ENCODE peak calls at places on chromosome 22, in six cellular contexts. I is stimulated activated CD4-positive, alpha-beta T cell treated with anti-CD3 and anti-CD28 coated beads, Interleukin-12 subunit alpha, Interleukin-12 subunit beta, amount 100 ng/mL, for 4 hours; T is cardiac muscle cell; E is GM04503; R is iris pigment epithelial cell; L is kidney. F is an unnamed sample.

GRCh38 chr22:30308518-30309230 is 18.1 kb downstream of the TBC1D10A start:
- DNase-seq in I (no peak), T (no peak), E (no peak), R (peak), L (no peak), F (peak)

GRCh38 chr22:43901976-43902643 is 10.3 kb upstream of the PNPLA5 start:
- DNase-seq in I (no peak), T (no peak), E (peak), R (peak), L (no peak), F (no peak)

GRCh38 chr22:19147193-19147780 is 2.8 kb downstream of the GSC2 start:
- DNase-seq in I (no peak), T (no peak), E (no peak), R (no peak), L (no peak), F (no peak)

GRCh38 chr22:39821008-39821407 is 72.6 kb downstream of the ENTHD1 start:
- DNase-seq in I (no peak), T (no peak), E (no peak), R (no peak), L (no peak), F (no peak)

GRCh38 chr22:36068776-36069344 is 40.2 kb upstream of the RBFOX2 start:
- DNase-seq in I (no peak), T (no peak), E (no peak), R (no peak), L (no peak), F (no peak)

GRCh38 chr22:19855504-19856409 is 1.1 kb upstream of the GNB1L start:
- DNase-seq in I (peak), T (peak), E (no peak), R (peak), L (peak), F (peak)

GRCh38 chr22:29580200-29580810 is 608 bp downstream of the NIPSNAP1 start:
- DNase-seq in I (no peak), T (no peak), E (no peak), R (no peak), L (no peak), F (no peak)

GRCh38 chr22:29782061-29782845 is 15.1 kb downstream of the UQCR10 start:
- DNase-seq in I (no peak), T (peak), E (no peak), R (peak), L (no peak), F (no peak)

GRCh38 chr22:44782286-44782830 is 30.0 kb downstream of the ARHGAP8 start:
- DNase-seq in I (no peak), T (peak), E (no peak), R (no peak), L (no peak), F (no peak)

GRCh38 chr22:41696714-41697113 is 2.6 kb upstream of the MEI1 start:
- DNase-seq in I (no peak), T (no peak), E (no peak), R (no peak), L (no peak), F (no peak)

GRCh38 chr22:29871684-29872083 is 11.3 kb upstream of the MTMR3 start:
- DNase-seq in I (no peak), T (no peak), E (no peak), R (no peak), L (no peak), F (no peak)

GRCh38 chr22:44603774-44604173 is 98.2 kb upstream of the PRR5 start:
- DNase-seq in I (no peak), T (peak), E (no peak), R (peak), L (no peak), F (no peak)

GRCh38 chr22:43230571-43230970 is 43.6 kb upstream of the TTLL12 start:
- DNase-seq in I (no peak), T (no peak), E (no peak), R (no peak), L (no peak), F (no peak)

GRCh38 chr22:19984201-19984753 is 32.3 kb downstream of the ARVCF start:
- DNase-seq in I (no peak), T (no peak), E (no peak), R (peak), L (peak), F (no peak)

GRCh38 chr22:44894321-44894720 is 115.5 kb downstream of the PHF21B start:
- DNase-seq in I (no peak), T (no peak), E (no peak), R (no peak), L (peak), F (no peak)

GRCh38 chr22:24133187-24133965 is 47.9 kb upstream of the SUSD2 start:
- DNase-seq in I (no peak), T (peak), E (no peak), R (peak), L (no peak), F (no peak)

GRCh38 chr22:42635531-42635930 is 4.9 kb downstream of the ATP5MGL start:
- DNase-seq in I (no peak), T (peak), E (peak), R (peak), L (no peak), F (no peak)

GRCh38 chr22:33706100-33706499 is 214.2 kb downstream of the LARGE1 start:
- DNase-seq in I (no peak), T (no peak), E (no peak), R (no peak), L (no peak), F (no peak)

GRCh38 chr22:48045369-48045768 is 1282.9 kb downstream of the TBC1D22A start:
- DNase-seq in I (no peak), T (no peak), E (no peak), R (no peak), L (no peak), F (peak)

GRCh38 chr22:43860126-43860525 is 2.2 kb downstream of the SULT4A1 start:
- DNase-seq in I (no peak), T (no peak), E (no peak), R (no peak), L (peak), F (no peak)

GRCh38 chr22:27170491-27170890 is 513.1 kb downstream of the MIAT start:
- DNase-seq in I (no peak), T (peak), E (peak), R (peak), L (no peak), F (no peak)

GRCh38 chr22:28930357-28931007 is 47.1 kb downstream of the ZNRF3 start:
- DNase-seq in I (no peak), T (peak), E (no peak), R (peak), L (no peak), F (no peak)

GRCh38 chr22:42268852-42269406 is 1.5 kb downstream of the TCF20 start:
- DNase-seq in I (no peak), T (no peak), E (no peak), R (no peak), L (no peak), F (no peak)